ENCODE peak calls at places on chromosomes 6 and 20, in five cellular contexts. One of them, this sample, is unnamed.

GRCh38 chr6:79868098-79868722 is 79.1 kb downstream of the ELOVL4 start:
- ATAC-seq in HepG2: peak; percentile 14
- ATAC-seq in upper lobe of left lung: peak; percentile 64
- ATAC-seq in A549: peak; percentile 58
- ATAC-seq in GM12878: peak; percentile 50
- ATAC-seq in this sample: no peak

GRCh38 chr20:36827541-36828279 is 48.2 kb upstream of the TLDC2 start:
- ATAC-seq in HepG2: no peak
- ATAC-seq in GM12878: peak; percentile 98
- ATAC-seq in A549: no peak
- ATAC-seq in upper lobe of left lung: no peak
- ATAC-seq in this sample: no peak

GRCh38 chr6:101199441-101199840 is 194.1 kb upstream of the GRIK2 start:
- ATAC-seq in GM12878: no peak
- ATAC-seq in upper lobe of left lung: no peak
- ATAC-seq in A549: no peak
- ATAC-seq in HepG2: no peak
- ATAC-seq in this sample: no peak

GRCh38 chr6:105326216-105326615 is 76.7 kb downstream of the PREP start:
- ATAC-seq in HepG2: peak; percentile 98
- ATAC-seq in A549: no peak
- ATAC-seq in GM12878: no peak
- ATAC-seq in upper lobe of left lung: peak; percentile 23
- ATAC-seq in this sample: peak; percentile 43

GRCh38 chr20:57251344-57251743 is 15.1 kb downstream of the BMP7 start:
- ATAC-seq in A549: no peak
- ATAC-seq in GM12878: no peak
- ATAC-seq in upper lobe of left lung: no peak
- ATAC-seq in HepG2: peak; percentile 18
- ATAC-seq in this sample: no peak

GRCh38 chr6:140379919-140380318 is 1005.5 kb upstream of the CITED2 start:
- ATAC-seq in A549: no peak
- ATAC-seq in GM12878: no peak
- ATAC-seq in HepG2: peak; percentile 56
- ATAC-seq in upper lobe of left lung: no peak
- ATAC-seq in this sample: no peak

GRCh38 chr6:971981-972640 is 279.2 kb upstream of the EXOC2 start:
- ATAC-seq in HepG2: no peak
- ATAC-seq in A549: no peak
- ATAC-seq in upper lobe of left lung: no peak
- ATAC-seq in GM12878: no peak
- ATAC-seq in this sample: no peak

GRCh38 chr6:69846312-69846711 is 20.0 kb upstream of the COL19A1 start:
- ATAC-seq in A549: no peak
- ATAC-seq in upper lobe of left lung: no peak
- ATAC-seq in GM12878: no peak
- ATAC-seq in HepG2: no peak
- ATAC-seq in this sample: no peak

GRCh38 chr20:59064214-59064722 is 21.7 kb upstream of the PRELID3B start:
- ATAC-seq in A549: no peak
- ATAC-seq in HepG2: no peak
- ATAC-seq in upper lobe of left lung: no peak
- ATAC-seq in GM12878: no peak
- ATAC-seq in this sample: no peak

GRCh38 chr6:41914343-41914742 is 6.6 kb downstream of the MED20 start:
- ATAC-seq in A549: no peak
- ATAC-seq in HepG2: no peak
- ATAC-seq in upper lobe of left lung: no peak
- ATAC-seq in GM12878: no peak
- ATAC-seq in this sample: no peak

GRCh38 chr20:1702288-1702687 is 44.7 kb upstream of the SIRPG start:
- ATAC-seq in upper lobe of left lung: peak; percentile 56
- ATAC-seq in A549: no peak
- ATAC-seq in HepG2: no peak
- ATAC-seq in GM12878: no peak
- ATAC-seq in this sample: no peak

DNA sequence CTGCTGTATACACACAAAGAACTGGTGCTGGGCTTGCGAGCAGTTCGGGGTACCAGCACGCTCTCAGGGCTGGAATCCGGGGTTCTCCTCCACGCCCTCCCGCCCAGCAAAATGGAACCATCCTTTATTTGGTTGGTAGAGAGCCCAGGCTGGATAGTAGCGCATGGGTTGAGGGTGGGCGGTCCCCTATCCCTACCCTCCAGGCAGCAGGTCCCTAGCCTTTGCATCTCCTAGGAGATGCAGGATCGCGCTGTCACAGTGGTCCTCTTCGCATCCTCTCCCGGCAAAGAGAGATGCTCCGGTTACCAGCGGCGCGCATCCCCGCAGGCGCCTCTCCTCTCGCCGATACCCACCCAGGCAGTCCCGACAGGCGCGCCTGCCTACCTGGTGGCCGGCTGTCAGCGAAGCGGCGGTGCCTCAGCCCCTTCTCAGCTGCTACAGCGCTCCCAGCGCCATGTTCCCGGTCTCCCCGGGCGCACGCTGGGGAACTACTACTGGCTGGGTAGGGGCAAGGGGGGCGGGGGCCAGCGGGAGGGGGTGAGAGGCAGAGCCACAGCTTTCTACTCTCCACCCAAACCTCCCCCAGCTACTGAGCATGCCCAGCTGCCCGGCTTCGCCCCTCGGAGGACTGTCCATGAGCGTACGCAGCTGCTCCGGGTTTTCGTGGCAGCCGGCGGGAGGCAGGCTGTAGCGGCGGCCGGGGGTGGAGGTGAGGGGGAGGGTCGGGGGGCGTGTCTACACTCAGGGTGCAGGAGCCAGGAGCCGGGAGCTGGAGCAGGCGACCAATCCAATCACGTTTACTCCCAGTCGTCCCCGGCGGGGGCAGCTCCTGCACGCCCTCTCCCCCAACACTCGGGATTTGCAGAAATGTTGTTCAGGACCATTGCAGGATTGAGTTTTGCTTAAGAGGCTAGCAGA is at the start of gene PAK5:
- ATAC-seq in HepG2: peak; percentile 96
- ATAC-seq in GM12878: no peak
- ATAC-seq in upper lobe of left lung: peak; percentile 57
- ATAC-seq in A549: peak; percentile 82
- ATAC-seq in this sample: no peak
- TF ChIP-seq EP300 in HepG2: no peak
- TF ChIP-seq EP300 in GM12878: no peak
- TF ChIP-seq EP300 in upper lobe of left lung: no peak
- TF ChIP-seq EP300 in A549: no peak
- TF ChIP-seq EP300 in this sample: no peak

GRCh38 chr6:33318426-33319073 is 1.0 kb upstream of the ZBTB22 start:
- ATAC-seq in upper lobe of left lung: no peak
- ATAC-seq in HepG2: no peak
- ATAC-seq in GM12878: no peak
- ATAC-seq in A549: no peak
- ATAC-seq in this sample: no peak

GRCh38 chr6:33317418-33317667 is 201 bp downstream of the ZBTB22 start:
- ATAC-seq in upper lobe of left lung: peak; percentile 18
- ATAC-seq in GM12878: no peak
- ATAC-seq in A549: no peak
- ATAC-seq in HepG2: no peak
- ATAC-seq in this sample: no peak

GRCh38 chr6:33316603-33317417 is 734 bp downstream of the ZBTB22 start:
- ATAC-seq in GM12878: no peak
- ATAC-seq in HepG2: no peak
- ATAC-seq in upper lobe of left lung: no peak
- ATAC-seq in A549: no peak
- ATAC-seq in this sample: no peak

GRCh38 chr6:33315753-33316602 is 1.6 kb downstream of the ZBTB22 start:
- ATAC-seq in GM12878: no peak
- ATAC-seq in A549: no peak
- ATAC-seq in upper lobe of left lung: no peak
- ATAC-seq in HepG2: no peak
- ATAC-seq in this sample: no peak

GRCh38 chr6:33317668-33318425 is at the start of gene ZBTB22:
- ATAC-seq in HepG2: peak; percentile 79
- ATAC-seq in GM12878: peak; percentile 69
- ATAC-seq in upper lobe of left lung: peak; percentile 86
- ATAC-seq in A549: peak; percentile 65
- ATAC-seq in this sample: peak; percentile 90
- TF ChIP-seq EP300 in HepG2: no peak
- TF ChIP-seq EP300 in GM12878: no peak
- TF ChIP-seq EP300 in upper lobe of left lung: no peak
- TF ChIP-seq EP300 in A549: no peak
- TF ChIP-seq EP300 in this sample: no peak

GRCh38 chr6:90584636-90585255 is 2.1 kb downstream of the MAP3K7 start:
- ATAC-seq in upper lobe of left lung: no peak
- ATAC-seq in HepG2: no peak
- ATAC-seq in A549: no peak
- ATAC-seq in GM12878: peak; percentile 9
- ATAC-seq in this sample: no peak

GRCh38 chr6:90583179-90583578 is 3.7 kb downstream of the MAP3K7 start:
- ATAC-seq in A549: no peak
- ATAC-seq in HepG2: no peak
- ATAC-seq in GM12878: no peak
- ATAC-seq in upper lobe of left lung: no peak
- ATAC-seq in this sample: no peak

GRCh38 chr6:90583783-90584481 is 2.9 kb downstream of the MAP3K7 start:
- ATAC-seq in A549: no peak
- ATAC-seq in HepG2: no peak
- ATAC-seq in upper lobe of left lung: no peak
- ATAC-seq in GM12878: no peak
- ATAC-seq in this sample: no peak

DNA sequence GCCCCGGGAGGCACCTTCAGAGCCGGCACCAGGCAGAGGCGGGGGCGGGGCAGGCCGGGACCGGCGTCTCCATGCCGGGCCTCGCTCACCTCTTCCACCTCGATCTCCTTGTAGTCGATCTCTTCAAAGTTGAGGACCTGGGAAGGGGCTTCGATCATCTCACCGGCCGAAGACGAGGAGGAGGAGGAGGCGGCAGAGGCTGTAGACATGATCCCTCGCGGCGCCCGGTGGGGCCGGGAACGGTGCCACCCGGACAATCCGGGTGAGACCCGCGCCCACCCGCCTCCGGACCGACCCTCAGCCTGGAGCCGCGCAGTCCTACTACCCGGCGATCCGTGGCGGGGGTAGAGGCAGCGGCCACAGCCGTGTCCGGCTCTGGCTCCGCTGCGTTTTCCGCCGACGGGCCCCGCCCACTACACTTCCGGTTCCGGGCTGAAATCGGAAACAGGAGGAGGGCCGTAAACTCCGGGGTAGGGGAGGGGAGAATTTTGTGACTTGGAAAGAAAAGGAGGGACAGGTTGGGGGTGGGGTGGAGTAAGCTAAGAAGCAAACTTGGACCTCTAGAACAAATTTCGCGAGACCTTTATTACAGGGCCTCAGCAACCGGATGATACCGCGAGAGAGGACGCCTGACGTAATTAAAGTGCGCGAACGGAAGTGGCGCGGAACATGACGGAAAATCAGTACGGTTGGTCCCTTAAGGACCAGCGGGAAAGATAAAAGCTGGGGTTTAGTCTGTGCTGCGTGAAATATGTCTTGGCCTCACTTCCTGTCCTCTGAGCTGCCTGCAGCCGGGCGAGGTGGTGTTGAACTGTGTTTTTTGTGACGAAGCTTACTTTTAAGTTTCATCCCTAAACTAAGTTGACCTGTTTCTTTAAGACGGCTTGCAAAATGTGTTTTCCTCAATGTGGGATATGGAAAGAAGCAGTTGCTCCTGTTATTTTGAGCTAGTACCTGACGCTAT is at the start of gene MAP3K7:
- ATAC-seq in GM12878: peak; percentile 93
- ATAC-seq in HepG2: peak; percentile 97
- ATAC-seq in upper lobe of left lung: peak; percentile 98
- ATAC-seq in A549: peak; percentile 96
- ATAC-seq in this sample: peak; percentile 96
- TF ChIP-seq EP300 in GM12878: no peak
- TF ChIP-seq EP300 in HepG2: no peak
- TF ChIP-seq EP300 in upper lobe of left lung: no peak
- TF ChIP-seq EP300 in A549: no peak
- TF ChIP-seq EP300 in this sample: no peak

GRCh38 chr6:154594474-154595198 is 84.2 kb upstream of the CNKSR3 start:
- ATAC-seq in A549: no peak
- ATAC-seq in upper lobe of left lung: no peak
- ATAC-seq in HepG2: no peak
- ATAC-seq in GM12878: no peak
- ATAC-seq in this sample: no peak

GRCh38 chr6:154590770-154591169 is 80.3 kb upstream of the CNKSR3 start:
- ATAC-seq in HepG2: no peak
- ATAC-seq in GM12878: no peak
- ATAC-seq in upper lobe of left lung: no peak
- ATAC-seq in A549: no peak
- ATAC-seq in this sample: no peak

GRCh38 chr6:154592199-154592860 is 81.8 kb upstream of the CNKSR3 start:
- ATAC-seq in GM12878: no peak
- ATAC-seq in HepG2: no peak
- ATAC-seq in upper lobe of left lung: no peak
- ATAC-seq in A549: no peak
- ATAC-seq in this sample: no peak

GRCh38 chr6:154591220-154591619 is 80.7 kb upstream of the CNKSR3 start:
- ATAC-seq in GM12878: no peak
- ATAC-seq in HepG2: no peak
- ATAC-seq in A549: no peak
- ATAC-seq in upper lobe of left lung: no peak
- ATAC-seq in this sample: no peak

GRCh38 chr6:154593122-154593521 is 82.6 kb upstream of the CNKSR3 start:
- ATAC-seq in HepG2: peak; percentile 76
- ATAC-seq in A549: no peak
- ATAC-seq in GM12878: no peak
- ATAC-seq in upper lobe of left lung: no peak
- ATAC-seq in this sample: peak; percentile 80
- TF ChIP-seq EP300 in HepG2: no peak
- TF ChIP-seq EP300 in A549: no peak
- TF ChIP-seq EP300 in GM12878: no peak
- TF ChIP-seq EP300 in upper lobe of left lung: no peak
- TF ChIP-seq EP300 in this sample: no peak

DNA sequence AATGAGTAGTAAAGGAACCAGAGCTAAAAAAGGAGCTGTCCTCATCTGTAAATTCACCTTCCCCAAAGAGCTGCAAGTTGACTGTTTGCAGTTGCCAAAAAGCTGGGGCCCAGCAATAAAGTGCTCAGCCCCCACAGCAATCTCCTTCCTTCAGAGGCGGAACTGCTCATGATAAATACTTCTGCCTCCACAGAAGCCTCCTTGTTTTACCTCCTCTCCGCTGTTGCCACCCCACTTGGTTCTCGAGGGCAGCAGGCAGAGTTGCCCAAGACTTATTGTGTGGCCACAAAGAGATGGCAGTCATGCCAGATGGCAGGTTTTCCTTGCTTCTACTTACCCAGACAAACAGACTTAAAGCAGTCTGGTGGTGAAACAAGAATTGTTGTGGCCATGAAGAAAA is 66.3 kb downstream of the SLX4IP start:
- ATAC-seq in A549: no peak
- ATAC-seq in HepG2: no peak
- ATAC-seq in GM12878: no peak
- ATAC-seq in upper lobe of left lung: peak; percentile 20
- ATAC-seq in this sample: no peak
- TF ChIP-seq EP300 in A549: no peak
- TF ChIP-seq EP300 in HepG2: no peak
- TF ChIP-seq EP300 in GM12878: no peak
- TF ChIP-seq EP300 in upper lobe of left lung: no peak
- TF ChIP-seq EP300 in this sample: no peak